ENCODE peak calls at places on chromosomes 13 and 19, in seven cellular contexts. E, F, M, L, V, O and R are unnamed samples.

GRCh38 chr19:49331616-49332055 is 3.6 kb upstream of the CD37 start:
- DNase-seq in F (peak; percentile 74), L (peak; percentile 68), O (peak; percentile 64), E (peak; percentile 89), V (no peak), M (peak; percentile 53), R (peak; percentile 93)

GRCh38 chr19:7597689-7598088 is 2.0 kb downstream of the CAMSAP3 start:
- DNase-seq in L (no peak), O (no peak), M (no peak), F (no peak), V (no peak), E (no peak), R (no peak)

GRCh38 chr19:3554254-3555083 is 2.9 kb downstream of the MFSD12 start:
- DNase-seq in L (peak; percentile 78), E (peak; percentile 38), V (no peak), M (no peak), O (no peak), F (no peak), R (no peak)

GRCh38 chr13:93227280-93227905 is 786 bp downstream of the GPC6 start:
- DNase-seq in E (peak; percentile 85), M (peak; percentile 66), V (peak; percentile 13), F (peak; percentile 66), L (no peak), O (peak; percentile 75), R (peak; percentile 76)

GRCh38 chr19:42229855-42230331 is 9.8 kb downstream of the ZNF526 start:
- DNase-seq in V (no peak), M (no peak), E (peak; percentile 62), L (no peak), O (no peak), F (no peak), R (peak; percentile 32)

GRCh38 chr13:109610517-109610916 is 175.9 kb downstream of the IRS2 start:
- DNase-seq in F (peak; percentile 60), O (peak; percentile 50), V (no peak), M (peak; percentile 26), E (no peak), L (peak; percentile 23), R (no peak)

GRCh38 chr13:45482571-45483173 is 17.9 kb downstream of the COG3 start:
- DNase-seq in E (no peak), M (peak; percentile 64), O (no peak), V (no peak), L (no peak), F (no peak), R (no peak)

GRCh38 chr19:7550987-7551761 is 15.7 kb downstream of the PNPLA6 start:
- DNase-seq in O (peak; percentile 97), M (peak; percentile 34), V (no peak), E (peak; percentile 98), L (peak; percentile 20), F (peak; percentile 100), R (no peak)

GRCh38 chr19:41548954-41549688 is 26.8 kb upstream of the CEACAM21 start:
- DNase-seq in M (no peak), F (peak; percentile 55), L (peak; percentile 69), E (peak; percentile 26), O (peak; percentile 48), V (no peak), R (no peak)

GRCh38 chr13:99467764-99468163 is 33.5 kb upstream of the TM9SF2 start:
- DNase-seq in M (peak; percentile 51), L (no peak), O (no peak), E (no peak), V (peak; percentile 28), F (no peak), R (no peak)

GRCh38 chr19:10271543-10272086 is 695 bp downstream of the ICAM1 start:
- DNase-seq in F (no peak), V (no peak), L (no peak), M (no peak), E (no peak), O (no peak), R (no peak)

GRCh38 chr19:40465025-40465780 is at the start of gene BLVRB:
- DNase-seq in L (peak; percentile 34), M (peak; percentile 60), O (no peak), E (peak; percentile 32), F (peak; percentile 19), V (peak; percentile 86), R (no peak)

GRCh38 chr13:111319998-111320911 is at the start of gene TEX29:
- DNase-seq in O (no peak), L (no peak), E (no peak), V (no peak), F (peak; percentile 44), M (no peak), R (no peak)

GRCh38 chr13:44732503-44733098 is 156.5 kb upstream of the TSC22D1 start:
- DNase-seq in O (no peak), L (no peak), M (peak; percentile 35), F (peak; percentile 10), E (peak; percentile 81), V (no peak), R (no peak)

GRCh38 chr19:6219592-6220290 is 60.0 kb downstream of the MLLT1 start:
- DNase-seq in V (no peak), F (no peak), O (no peak), E (no peak), L (no peak), M (no peak), R (no peak)

GRCh38 chr13:71290963-71291937 is 575.8 kb downstream of the DACH1 start:
- DNase-seq in V (no peak), M (peak; percentile 75), F (no peak), O (no peak), E (peak; percentile 9), L (peak; percentile 74), R (peak; percentile 89)

GRCh38 chr13:107669356-107669755 is 546.0 kb downstream of the LIG4 start:
- DNase-seq in F (no peak), E (no peak), V (peak; percentile 53), M (peak; percentile 89), L (no peak), O (no peak), R (no peak)

GRCh38 chr19:50660083-50660366 is 10.8 kb downstream of the C19orf81 start:
- DNase-seq in V (no peak), O (peak; percentile 64), F (peak; percentile 46), L (no peak), M (no peak), E (no peak), R (no peak)

GRCh38 chr19:33186431-33186830 is 7.7 kb upstream of the LRP3 start:
- DNase-seq in O (no peak), V (no peak), F (no peak), E (no peak), L (no peak), M (no peak), R (no peak)

GRCh38 chr19:11141937-11142527 is 13.6 kb downstream of the SPC24 start:
- DNase-seq in O (no peak), L (no peak), F (no peak), M (no peak), V (no peak), E (no peak), R (no peak)

GRCh38 chr19:47352095-47352494 is 3.0 kb downstream of the DHX34 start:
- DNase-seq in V (no peak), L (no peak), E (no peak), M (no peak), O (no peak), F (no peak), R (no peak)

GRCh38 chr13:26772531-26772930 is 11.9 kb upstream of the GPR12 start:
- DNase-seq in F (no peak), L (no peak), M (no peak), E (no peak), O (no peak), V (no peak), R (no peak)

GRCh38 chr13:32045963-32046785 is 14.6 kb downstream of the FRY start:
- DNase-seq in F (peak; percentile 31), E (peak; percentile 50), L (peak; percentile 9), M (peak; percentile 18), V (no peak), O (no peak), R (no peak)

GRCh38 chr13:98519976-98520375 is 56.9 kb downstream of the STK24 start:
- DNase-seq in V (no peak), E (no peak), M (no peak), L (no peak), F (no peak), O (no peak), R (no peak)

GRCh38 chr13:85828094-85828684 is 29.0 kb upstream of the SLITRK6 start:
- DNase-seq in O (peak; percentile 29), V (no peak), M (no peak), L (no peak), E (peak; percentile 38), F (peak; percentile 47), R (no peak)